ENCODE peak calls at places on chromosomes 5 and 9, in seven cellular contexts. One of them, this sample, is unnamed.

GRCh38 chr9:98869078-98869745 is 61.7 kb downstream of the GALNT12 start:
- DNase-seq in CD8-positive, alpha-beta T cell: no peak
- DNase-seq in H1: no peak
- DNase-seq in fibroblast of lung: peak; percentile 41
- DNase-seq in tibial nerve: no peak
- DNase-seq in mammary epithelial cell: no peak
- DNase-seq in tibial artery: no peak
- DNase-seq in this sample: no peak

GRCh38 chr9:134689320-134690181 is 47.9 kb downstream of the COL5A1 start:
- DNase-seq in mammary epithelial cell: peak; percentile 32
- DNase-seq in tibial nerve: peak; percentile 79
- DNase-seq in fibroblast of lung: peak; percentile 48
- DNase-seq in tibial artery: peak; percentile 82
- DNase-seq in H1: peak; percentile 21
- DNase-seq in CD8-positive, alpha-beta T cell: no peak
- DNase-seq in this sample: no peak

GRCh38 chr5:117454716-117455212 is 880.1 kb upstream of the SEMA6A start:
- DNase-seq in tibial artery: peak; percentile 42
- DNase-seq in fibroblast of lung: no peak
- DNase-seq in H1: peak; percentile 63
- DNase-seq in mammary epithelial cell: peak; percentile 43
- DNase-seq in CD8-positive, alpha-beta T cell: no peak
- DNase-seq in tibial nerve: peak; percentile 48
- DNase-seq in this sample: no peak

GRCh38 chr5:86864022-86864421 is 246.3 kb downstream of the COX7C start:
- DNase-seq in fibroblast of lung: no peak
- DNase-seq in CD8-positive, alpha-beta T cell: no peak
- DNase-seq in tibial artery: no peak
- DNase-seq in H1: no peak
- DNase-seq in tibial nerve: no peak
- DNase-seq in mammary epithelial cell: no peak
- DNase-seq in this sample: no peak

GRCh38 chr9:98880311-98881015 is 63.2 kb upstream of the COL15A1 start:
- DNase-seq in fibroblast of lung: no peak
- DNase-seq in mammary epithelial cell: no peak
- DNase-seq in tibial nerve: no peak
- DNase-seq in tibial artery: no peak
- DNase-seq in CD8-positive, alpha-beta T cell: no peak
- DNase-seq in H1: no peak
- DNase-seq in this sample: no peak

GRCh38 chr5:167644619-167645018 is 646.8 kb upstream of the WWC1 start:
- DNase-seq in fibroblast of lung: peak; percentile 48
- DNase-seq in CD8-positive, alpha-beta T cell: no peak
- DNase-seq in mammary epithelial cell: peak; percentile 87
- DNase-seq in H1: no peak
- DNase-seq in tibial nerve: no peak
- DNase-seq in tibial artery: no peak
- DNase-seq in this sample: no peak

GRCh38 chr9:123513554-123513953 is 157.6 kb downstream of the CRB2 start:
- DNase-seq in mammary epithelial cell: no peak
- DNase-seq in CD8-positive, alpha-beta T cell: no peak
- DNase-seq in tibial nerve: no peak
- DNase-seq in fibroblast of lung: no peak
- DNase-seq in tibial artery: no peak
- DNase-seq in H1: no peak
- DNase-seq in this sample: no peak

GRCh38 chr5:16857635-16858034 is 78.5 kb downstream of the MYO10 start:
- DNase-seq in tibial artery: no peak
- DNase-seq in H1: no peak
- DNase-seq in tibial nerve: no peak
- DNase-seq in CD8-positive, alpha-beta T cell: no peak
- DNase-seq in fibroblast of lung: peak; percentile 19
- DNase-seq in mammary epithelial cell: no peak
- DNase-seq in this sample: no peak

GRCh38 chr5:143695244-143695885 is 116.6 kb upstream of the HMHB1 start:
- DNase-seq in fibroblast of lung: no peak
- DNase-seq in mammary epithelial cell: no peak
- DNase-seq in tibial nerve: no peak
- DNase-seq in tibial artery: no peak
- DNase-seq in CD8-positive, alpha-beta T cell: no peak
- DNase-seq in H1: no peak
- DNase-seq in this sample: no peak
- TF ChIP-seq CTCF in fibroblast of lung: no peak
- TF ChIP-seq CTCF in mammary epithelial cell: no peak
- TF ChIP-seq CTCF in tibial nerve: no peak
- TF ChIP-seq CTCF in tibial artery: no peak
- TF ChIP-seq CTCF in CD8-positive, alpha-beta T cell: no peak
- TF ChIP-seq CTCF in H1: no peak
- TF ChIP-seq CTCF in this sample: no peak

DNA sequence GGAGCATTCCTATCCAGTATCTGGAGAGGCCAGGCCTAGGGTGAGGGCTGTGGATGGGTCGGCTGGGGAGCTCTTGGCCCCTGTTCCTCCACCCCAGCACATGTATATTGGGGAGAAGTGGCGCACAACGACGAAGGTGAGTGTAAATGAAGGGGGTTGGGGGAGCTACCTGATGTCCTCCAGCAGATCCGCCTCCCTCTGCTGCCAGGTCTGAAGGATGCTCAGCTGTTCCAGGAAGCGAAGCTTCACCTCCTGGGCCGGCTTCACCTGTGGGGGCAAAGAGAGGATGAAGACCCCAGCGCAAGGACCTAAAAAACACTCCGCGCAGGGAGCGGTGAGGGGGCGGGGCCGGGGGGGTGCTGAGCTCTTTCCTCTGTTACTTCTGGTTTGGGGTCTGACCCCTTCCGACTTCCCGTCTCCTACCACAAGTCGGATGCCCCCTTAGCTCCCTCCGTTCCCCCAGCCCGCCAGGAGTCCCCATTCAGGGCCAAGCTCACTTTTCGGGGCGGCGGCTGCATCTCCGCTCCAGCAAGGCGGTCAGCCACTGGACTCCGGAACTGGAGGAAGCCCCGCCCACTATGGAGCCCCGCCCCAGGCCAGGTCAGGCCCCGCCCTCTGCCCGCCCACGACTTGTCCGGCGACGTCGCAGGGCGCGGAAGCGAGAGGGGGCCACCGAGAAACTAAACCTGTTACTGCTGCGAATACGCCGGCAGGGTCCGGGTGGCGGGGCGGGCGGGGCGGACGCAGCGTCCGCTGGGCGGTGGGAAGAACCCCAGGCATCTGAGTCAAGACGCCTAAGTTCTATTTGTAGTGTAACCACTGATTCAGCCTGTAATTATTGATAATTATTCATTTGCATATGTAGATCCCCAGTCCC is at the start of gene FCHSD1:
- DNase-seq in H1: peak; percentile 66
- DNase-seq in CD8-positive, alpha-beta T cell: peak; percentile 76
- DNase-seq in fibroblast of lung: peak; percentile 69
- DNase-seq in tibial nerve: peak; percentile 88
- DNase-seq in mammary epithelial cell: peak; percentile 64
- DNase-seq in tibial artery: peak; percentile 88
- DNase-seq in this sample: no peak
- TF ChIP-seq CTCF in H1: no peak
- TF ChIP-seq CTCF in CD8-positive, alpha-beta T cell: no peak
- TF ChIP-seq CTCF in fibroblast of lung: no peak
- TF ChIP-seq CTCF in tibial nerve: no peak
- TF ChIP-seq CTCF in mammary epithelial cell: peak; percentile 1
- TF ChIP-seq CTCF in tibial artery: no peak
- TF ChIP-seq CTCF in this sample: no peak

GRCh38 chr9:32394381-32395049 is 10.1 kb downstream of the ACO1 start:
- DNase-seq in H1: no peak
- DNase-seq in CD8-positive, alpha-beta T cell: no peak
- DNase-seq in fibroblast of lung: peak; percentile 12
- DNase-seq in mammary epithelial cell: peak; percentile 48
- DNase-seq in tibial nerve: no peak
- DNase-seq in tibial artery: no peak
- DNase-seq in this sample: no peak

GRCh38 chr9:32398207-32398606 is 13.8 kb downstream of the ACO1 start:
- DNase-seq in tibial nerve: no peak
- DNase-seq in mammary epithelial cell: peak; percentile 20
- DNase-seq in tibial artery: no peak
- DNase-seq in fibroblast of lung: peak; percentile 65
- DNase-seq in CD8-positive, alpha-beta T cell: no peak
- DNase-seq in H1: no peak
- DNase-seq in this sample: no peak

GRCh38 chr9:32401471-32401870 is 17.0 kb downstream of the ACO1 start:
- DNase-seq in tibial nerve: no peak
- DNase-seq in H1: no peak
- DNase-seq in mammary epithelial cell: no peak
- DNase-seq in tibial artery: no peak
- DNase-seq in fibroblast of lung: no peak
- DNase-seq in CD8-positive, alpha-beta T cell: no peak
- DNase-seq in this sample: no peak

GRCh38 chr9:32399110-32399815 is 14.8 kb downstream of the ACO1 start:
- DNase-seq in H1: no peak
- DNase-seq in CD8-positive, alpha-beta T cell: no peak
- DNase-seq in fibroblast of lung: no peak
- DNase-seq in mammary epithelial cell: no peak
- DNase-seq in tibial artery: no peak
- DNase-seq in tibial nerve: no peak
- DNase-seq in this sample: no peak

GRCh38 chr9:32395483-32396216 is 11.2 kb downstream of the ACO1 start:
- DNase-seq in fibroblast of lung: peak; percentile 94
- DNase-seq in tibial nerve: peak; percentile 70
- DNase-seq in H1: no peak
- DNase-seq in CD8-positive, alpha-beta T cell: no peak
- DNase-seq in tibial artery: peak; percentile 72
- DNase-seq in mammary epithelial cell: peak; percentile 88
- DNase-seq in this sample: no peak
- TF ChIP-seq CTCF in fibroblast of lung: peak; percentile 53
- TF ChIP-seq CTCF in tibial nerve: no peak
- TF ChIP-seq CTCF in H1: peak; percentile 22
- TF ChIP-seq CTCF in CD8-positive, alpha-beta T cell: no peak
- TF ChIP-seq CTCF in tibial artery: no peak
- TF ChIP-seq CTCF in mammary epithelial cell: peak; percentile 13
- TF ChIP-seq CTCF in this sample: no peak

DNA sequence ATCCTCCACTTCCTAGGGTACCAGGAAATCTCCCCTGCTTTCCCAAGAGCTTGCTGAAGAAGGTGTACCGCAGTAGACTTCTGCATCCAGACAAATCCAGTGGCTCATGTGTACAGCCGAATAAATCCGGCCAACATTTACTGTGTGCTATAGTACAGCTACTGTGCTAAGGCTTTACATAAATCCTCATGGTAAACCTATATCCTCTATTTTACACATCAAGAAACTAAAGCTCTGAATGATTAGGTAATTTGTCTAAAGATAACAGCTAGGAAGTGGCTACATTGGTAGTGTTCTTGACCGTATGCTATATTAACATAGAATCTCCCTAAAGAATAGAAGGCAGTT is 511 bp upstream of the WDR41 start:
- DNase-seq in mammary epithelial cell: no peak
- DNase-seq in H1: no peak
- DNase-seq in tibial artery: no peak
- DNase-seq in fibroblast of lung: no peak
- DNase-seq in tibial nerve: no peak
- DNase-seq in CD8-positive, alpha-beta T cell: no peak
- DNase-seq in this sample: no peak
- TF ChIP-seq CTCF in mammary epithelial cell: no peak
- TF ChIP-seq CTCF in H1: no peak
- TF ChIP-seq CTCF in tibial artery: no peak
- TF ChIP-seq CTCF in fibroblast of lung: no peak
- TF ChIP-seq CTCF in tibial nerve: no peak
- TF ChIP-seq CTCF in CD8-positive, alpha-beta T cell: peak; percentile 6
- TF ChIP-seq CTCF in this sample: no peak

DNA sequence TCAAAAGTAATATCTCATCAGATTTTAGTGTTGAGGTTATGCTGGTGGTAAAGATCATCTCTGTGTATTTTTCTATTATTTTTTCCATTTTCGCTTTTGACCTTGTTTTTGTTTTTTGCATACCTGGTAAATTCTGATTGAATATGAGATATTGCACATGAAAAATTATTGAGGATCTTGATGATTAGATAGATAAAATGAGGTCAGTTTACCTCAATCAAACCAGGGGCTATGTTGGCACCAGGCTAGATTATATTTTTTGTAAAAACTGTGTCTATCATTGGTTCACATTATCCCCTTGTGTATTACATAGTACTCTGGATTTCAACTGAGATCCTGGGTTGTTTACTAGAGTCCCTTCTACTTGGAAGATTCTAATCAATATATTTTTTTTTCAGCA is 774.9 kb upstream of the ZNF608 start:
- DNase-seq in fibroblast of lung: no peak
- DNase-seq in H1: no peak
- DNase-seq in mammary epithelial cell: no peak
- DNase-seq in CD8-positive, alpha-beta T cell: no peak
- DNase-seq in tibial artery: no peak
- DNase-seq in tibial nerve: no peak
- DNase-seq in this sample: no peak
- TF ChIP-seq CTCF in fibroblast of lung: no peak
- TF ChIP-seq CTCF in H1: no peak
- TF ChIP-seq CTCF in mammary epithelial cell: no peak
- TF ChIP-seq CTCF in CD8-positive, alpha-beta T cell: no peak
- TF ChIP-seq CTCF in tibial artery: no peak
- TF ChIP-seq CTCF in tibial nerve: no peak
- TF ChIP-seq CTCF in this sample: no peak

DNA sequence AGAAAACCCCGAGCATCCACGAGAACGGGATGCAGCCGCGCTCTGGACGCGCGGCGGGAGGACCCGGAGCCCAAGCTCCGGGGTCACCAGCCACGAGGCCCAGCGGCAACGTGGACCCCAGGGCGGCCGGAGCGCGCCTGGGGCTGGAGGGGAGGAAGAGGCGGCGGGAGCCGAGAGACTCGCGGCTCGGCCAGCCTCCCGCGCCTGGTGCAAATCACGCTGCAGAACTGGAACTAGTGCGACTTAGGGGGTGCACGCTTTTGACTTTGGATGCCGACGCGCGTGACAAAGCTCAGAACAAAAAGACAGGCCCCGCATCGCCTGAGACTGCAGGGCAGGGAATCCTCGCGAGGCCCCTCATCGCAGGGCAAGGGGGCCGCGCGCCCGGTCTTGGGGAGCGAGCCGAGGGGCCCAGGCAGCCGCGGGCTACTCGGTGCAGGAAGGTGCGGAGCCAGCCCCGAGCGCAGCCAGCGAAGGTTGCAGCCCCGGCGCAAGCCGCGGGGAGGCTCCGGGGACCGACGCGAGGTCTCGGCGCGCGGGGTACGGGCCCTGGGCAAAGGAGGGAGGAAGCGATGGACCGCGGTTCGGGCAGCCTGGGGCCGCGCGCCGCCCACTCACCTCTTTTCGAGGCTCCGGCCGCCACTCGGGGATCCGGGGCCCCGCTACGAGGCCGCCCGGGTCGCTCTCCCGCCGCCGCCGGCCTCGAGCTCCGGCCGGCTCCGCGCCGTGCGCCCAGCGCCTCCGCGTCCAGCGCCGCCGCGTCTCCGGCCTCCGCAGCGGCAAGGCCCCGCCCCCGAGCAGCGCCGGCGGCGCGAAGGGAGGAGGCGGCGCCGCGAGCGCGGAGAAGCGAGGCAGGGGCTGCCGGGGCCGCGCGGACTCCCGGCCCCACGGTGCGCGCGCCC is at the start of gene GOLM1:
- DNase-seq in tibial nerve: no peak
- DNase-seq in H1: no peak
- DNase-seq in mammary epithelial cell: peak; percentile 57
- DNase-seq in tibial artery: peak; percentile 30
- DNase-seq in fibroblast of lung: peak; percentile 70
- DNase-seq in CD8-positive, alpha-beta T cell: no peak
- DNase-seq in this sample: no peak
- TF ChIP-seq CTCF in tibial nerve: no peak
- TF ChIP-seq CTCF in H1: no peak
- TF ChIP-seq CTCF in mammary epithelial cell: peak; percentile 35
- TF ChIP-seq CTCF in tibial artery: no peak
- TF ChIP-seq CTCF in fibroblast of lung: peak; percentile 5
- TF ChIP-seq CTCF in CD8-positive, alpha-beta T cell: no peak
- TF ChIP-seq CTCF in this sample: no peak